ENCODE peak calls at places on chromosomes 12 and 14, in ten cellular contexts. S is breast epithelium, H is left lung, L is right atrium auricular region, B is tibial artery, T is right cardiac atrium, M is psoas muscle, E is cardiac fibroblast, J is stomach, U is thoracic aorta. Z is an unnamed sample.

GRCh38 chr12:26701604-26702215 is 131.3 kb downstream of the ITPR2 start:
- DNase-seq in L (no peak), J (no peak), T (no peak), M (no peak), B (no peak), U (no peak), E (peak), H (no peak), S (no peak), Z (no peak)

GRCh38 chr14:105375635-105376057 is 22.7 kb upstream of the TEX22 start:
- DNase-seq in L (no peak), S (no peak), E (peak), J (no peak), T (no peak), U (no peak), B (no peak), H (no peak), M (no peak), Z (no peak)

GRCh38 chr14:56247495-56248087 is 129.4 kb downstream of the PELI2 start:
- DNase-seq in E (peak), U (no peak), S (no peak), H (no peak), T (no peak), L (no peak), M (no peak), J (no peak), B (no peak), Z (no peak)

GRCh38 chr14:68403191-68403781 is 389.6 kb downstream of the ZFP36L1 start:
- DNase-seq in E (no peak), S (no peak), L (no peak), B (no peak), J (no peak), U (no peak), T (no peak), M (no peak), H (no peak), Z (no peak)

GRCh38 chr12:14638066-14638465 is 58.3 kb downstream of the GUCY2C start:
- DNase-seq in U (no peak), T (no peak), B (no peak), M (no peak), J (no peak), S (no peak), H (no peak), L (no peak), E (no peak), Z (no peak)

GRCh38 chr14:79293482-79293881 is 917.8 kb downstream of the DIO2 start:
- DNase-seq in B (no peak), J (no peak), U (no peak), T (no peak), E (no peak), M (no peak), L (no peak), H (no peak), S (no peak), Z (no peak)

GRCh38 chr14:101412741-101413140 is 148.6 kb upstream of the DIO3 start:
- DNase-seq in B (no peak), S (no peak), E (no peak), J (no peak), T (no peak), U (no peak), M (no peak), L (no peak), H (no peak), Z (no peak)

GRCh38 chr14:23566112-23566781 is 1.3 kb downstream of the AP1G2 start:
- DNase-seq in L (no peak), H (no peak), T (peak), B (no peak), E (no peak), J (no peak), S (no peak), M (no peak), U (no peak), Z (no peak)

GRCh38 chr12:131825146-131825892 is 2.9 kb upstream of the MMP17 start:
- DNase-seq in L (no peak), E (no peak), J (no peak), T (no peak), S (no peak), H (no peak), M (no peak), U (no peak), B (no peak), Z (no peak)

GRCh38 chr14:51041853-51042252 is 53.1 kb downstream of the TRIM9 start:
- DNase-seq in H (no peak), T (no peak), B (no peak), E (no peak), J (no peak), S (no peak), L (no peak), M (no peak), U (no peak), Z (no peak)

GRCh38 chr14:61860294-61860918 is 98.2 kb downstream of the SNAPC1 start:
- DNase-seq in E (peak), H (peak), T (no peak), S (no peak), L (no peak), M (no peak), J (peak), B (no peak), U (no peak), Z (no peak)

GRCh38 chr14:102819176-102819628 is 42.0 kb downstream of the TRAF3 start:
- DNase-seq in J (peak), H (no peak), M (no peak), T (no peak), S (no peak), L (no peak), B (no peak), E (no peak), U (no peak), Z (no peak)

GRCh38 chr14:90756755-90757345 is 59.4 kb downstream of the TTC7B start:
- DNase-seq in T (no peak), H (no peak), L (peak), M (peak), S (no peak), J (peak), E (no peak), B (no peak), U (no peak), Z (no peak)

GRCh38 chr12:78802593-78802992 is 62.0 kb upstream of the SYT1 start:
- DNase-seq in U (no peak), B (no peak), L (no peak), M (no peak), S (no peak), J (no peak), H (no peak), E (peak), T (no peak), Z (peak)

GRCh38 chr14:92176476-92176875 is 54.7 kb downstream of the CPSF2 start:
- DNase-seq in M (no peak), S (no peak), J (no peak), L (no peak), B (no peak), U (no peak), H (no peak), E (no peak), T (no peak), Z (no peak)

GRCh38 chr14:94011795-94012194 is 14.3 kb upstream of the OTUB2 start:
- DNase-seq in B (no peak), L (no peak), S (no peak), T (no peak), J (no peak), H (no peak), U (no peak), M (no peak), E (peak), Z (no peak)

GRCh38 chr14:89417469-89418225 is 614 bp upstream of the FOXN3 start:
- DNase-seq in E (peak), J (peak), T (peak), S (peak), L (peak), B (peak), U (no peak), M (peak), H (peak), Z (no peak)

GRCh38 chr14:22715186-22715812 is 51.2 kb upstream of the OXA1L start:
- DNase-seq in L (no peak), J (no peak), H (no peak), B (no peak), U (no peak), T (no peak), S (no peak), E (no peak), M (no peak), Z (no peak)

GRCh38 chr12:26711569-26711968 is 121.4 kb downstream of the ITPR2 start:
- DNase-seq in J (no peak), E (peak), L (no peak), M (no peak), B (no peak), T (no peak), S (no peak), H (no peak), U (no peak), Z (no peak)

DNA sequence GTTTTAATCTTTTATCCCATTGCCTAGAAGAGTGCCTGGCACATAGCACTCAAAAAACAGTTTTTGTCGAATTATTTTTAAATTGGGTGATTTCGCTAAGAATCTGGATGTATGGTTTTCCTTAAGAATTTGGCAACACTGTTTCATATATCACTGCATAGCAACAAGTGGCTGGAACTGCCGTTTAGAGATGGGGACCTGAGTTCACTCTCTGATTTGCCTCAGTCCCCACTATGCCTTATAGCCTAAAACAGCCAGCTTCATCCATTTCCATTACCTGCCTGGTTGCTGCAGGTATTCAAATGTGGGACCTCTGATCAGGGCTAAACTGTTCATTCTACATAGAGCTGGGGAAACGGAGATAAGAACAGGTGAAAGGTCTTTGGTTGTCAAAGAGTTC is 1.8 kb downstream of the HEBP1 start:
- DNase-seq in S (no peak), B (no peak), H (no peak), U (no peak), J (no peak), T (no peak), E (no peak), M (no peak), L (no peak), Z (no peak)
- H3K4me3 ChIP-seq in S (no peak), B (no peak), H (no peak), U (peak), J (no peak), T (no peak), E (peak), M (no peak), L (peak), Z (no peak)

GRCh38 chr14:71235865-71236264 is 328.6 kb downstream of the PCNX1 start:
- DNase-seq in M (no peak), T (peak), S (no peak), E (no peak), H (no peak), B (peak), J (no peak), L (peak), U (peak), Z (no peak)

GRCh38 chr14:71230897-71231296 is 323.6 kb downstream of the PCNX1 start:
- DNase-seq in M (no peak), J (no peak), S (no peak), H (no peak), T (no peak), L (no peak), U (no peak), E (no peak), B (no peak), Z (no peak)

GRCh38 chr14:71229875-71230274 is 322.6 kb downstream of the PCNX1 start:
- DNase-seq in S (no peak), T (no peak), E (no peak), H (no peak), B (no peak), U (no peak), L (no peak), M (no peak), J (no peak), Z (no peak)

GRCh38 chr14:71231521-71232393 is 324.5 kb downstream of the PCNX1 start:
- DNase-seq in T (no peak), E (no peak), S (no peak), H (no peak), J (no peak), B (no peak), M (no peak), U (no peak), L (no peak), Z (no peak)

GRCh38 chr14:71232506-71232905 is 325.2 kb downstream of the PCNX1 start:
- DNase-seq in L (no peak), H (no peak), S (no peak), E (no peak), U (no peak), M (no peak), T (no peak), B (no peak), J (no peak), Z (no peak)
- H3K4me3 ChIP-seq in L (no peak), H (no peak), S (no peak), E (no peak), U (no peak), M (no peak), T (no peak), B (no peak), J (no peak), Z (no peak)

GRCh38 chr12:70829070-70829469 is 91.5 kb downstream of the PTPRR start:
- DNase-seq in U (no peak), S (no peak), E (no peak), L (no peak), H (no peak), B (no peak), T (no peak), M (no peak), J (no peak), Z (no peak)

GRCh38 chr12:70831538-70831937 is 89.0 kb downstream of the PTPRR start:
- DNase-seq in T (no peak), L (no peak), S (no peak), M (no peak), U (no peak), E (peak), B (no peak), H (no peak), J (no peak), Z (no peak)

GRCh38 chr12:70826156-70826555 is 94.4 kb downstream of the PTPRR start:
- DNase-seq in B (no peak), T (no peak), H (no peak), L (no peak), E (no peak), J (no peak), U (no peak), M (no peak), S (no peak), Z (no peak)

GRCh38 chr12:70830221-70831061 is 90.1 kb downstream of the PTPRR start:
- DNase-seq in B (no peak), S (no peak), M (no peak), J (no peak), H (no peak), T (no peak), E (no peak), L (no peak), U (no peak), Z (no peak)

GRCh38 chr12:70828391-70828790 is 92.1 kb downstream of the PTPRR start:
- DNase-seq in H (no peak), J (no peak), U (no peak), B (no peak), T (no peak), L (no peak), E (peak), M (no peak), S (no peak), Z (peak)
- H3K4me3 ChIP-seq in H (no peak), J (no peak), U (no peak), B (no peak), T (no peak), L (no peak), E (no peak), M (no peak), S (no peak), Z (no peak)

GRCh38 chr12:53756300-53757094 is 4.7 kb upstream of the CISTR start:
- DNase-seq in S (no peak), T (no peak), M (no peak), H (no peak), U (no peak), B (no peak), J (no peak), E (no peak), L (no peak), Z (no peak)
- H3K4me3 ChIP-seq in S (no peak), T (no peak), M (peak), H (no peak), U (no peak), B (no peak), J (peak), E (no peak), L (peak), Z (no peak)

DNA sequence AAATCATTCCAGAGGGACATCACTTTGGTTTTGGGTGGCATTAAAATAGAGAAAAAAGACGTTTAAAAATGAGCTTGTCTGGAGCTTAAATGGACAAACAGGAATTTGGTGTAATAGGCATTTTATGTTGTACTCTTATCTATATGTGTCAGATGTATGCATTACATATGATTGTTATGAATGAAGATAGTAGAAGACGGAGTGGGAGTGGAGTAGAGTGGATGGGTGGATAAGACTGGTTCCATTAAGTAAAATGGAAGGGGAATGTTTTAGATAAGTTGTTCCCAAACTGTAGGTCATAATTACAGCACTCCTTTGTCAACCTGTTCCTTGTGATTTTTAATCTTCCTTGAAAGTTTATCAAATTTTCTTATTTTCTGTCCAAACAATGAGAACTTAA is 1.9 kb downstream of the CCDC91 start:
- DNase-seq in J (no peak), H (no peak), E (no peak), T (no peak), M (no peak), B (no peak), S (no peak), L (no peak), U (no peak), Z (no peak)
- H3K4me3 ChIP-seq in J (no peak), H (no peak), E (no peak), T (no peak), M (no peak), B (no peak), S (no peak), L (no peak), U (no peak), Z (no peak)

GRCh38 chr12:20572451-20572850 is 122.7 kb upstream of the SLCO1C1 start:
- DNase-seq in H (no peak), U (no peak), E (no peak), J (no peak), M (no peak), T (no peak), B (no peak), L (no peak), S (no peak), Z (no peak)

GRCh38 chr12:20577054-20577453 is 118.1 kb upstream of the SLCO1C1 start:
- DNase-seq in L (no peak), U (no peak), J (no peak), B (no peak), S (no peak), M (no peak), H (no peak), T (no peak), E (no peak), Z (no peak)

GRCh38 chr12:20578142-20578541 is 117.0 kb upstream of the SLCO1C1 start:
- DNase-seq in B (no peak), E (no peak), S (no peak), M (no peak), T (no peak), U (no peak), L (no peak), H (no peak), J (no peak), Z (no peak)

GRCh38 chr12:20576528-20576927 is 118.6 kb upstream of the SLCO1C1 start:
- DNase-seq in M (no peak), L (no peak), H (no peak), E (no peak), T (no peak), B (no peak), U (no peak), S (no peak), J (no peak), Z (no peak)
- H3K4me3 ChIP-seq in M (no peak), L (no peak), H (no peak), E (no peak), T (no peak), B (no peak), U (no peak), S (no peak), J (no peak), Z (no peak)

DNA sequence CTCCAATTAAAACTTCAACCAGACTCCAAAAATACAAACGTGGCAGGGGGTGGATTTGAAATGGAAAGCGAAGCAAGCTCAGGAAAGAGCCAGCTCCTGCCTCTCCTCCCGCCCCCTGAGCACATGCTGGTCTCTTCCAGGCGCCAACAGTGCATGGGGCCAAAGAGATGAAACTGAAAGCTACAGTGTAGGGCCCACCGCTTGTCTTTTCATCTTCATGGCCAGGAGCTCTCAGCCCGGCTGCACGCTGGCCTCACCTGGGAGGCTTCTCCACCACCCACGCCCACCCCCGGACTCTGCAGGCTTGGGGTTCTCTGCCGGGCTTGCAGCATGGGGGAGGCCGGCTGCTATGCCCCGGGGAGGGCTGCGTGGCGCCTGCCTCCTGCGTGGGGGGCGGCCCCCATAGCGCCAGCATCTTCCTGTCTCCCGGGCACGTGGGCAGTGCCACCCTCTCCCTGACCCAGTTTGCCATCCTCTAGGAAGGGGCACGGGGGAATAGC is 2.0 kb downstream of the RIMBP2 start:
- DNase-seq in U (no peak), S (no peak), J (peak), T (no peak), L (no peak), B (no peak), M (no peak), E (no peak), H (no peak), Z (no peak)
- H3K4me3 ChIP-seq in U (peak), S (peak), J (peak), T (peak), L (peak), B (peak), M (peak), E (peak), H (no peak), Z (no peak)

GRCh38 chr14:76715927-76716200 is 45.4 kb upstream of the VASH1 start:
- DNase-seq in L (no peak), M (no peak), T (no peak), S (no peak), H (no peak), B (no peak), E (no peak), U (no peak), J (no peak), Z (no peak)

GRCh38 chr14:76718306-76719075 is 42.8 kb upstream of the VASH1 start:
- DNase-seq in J (no peak), S (no peak), T (peak), L (no peak), H (no peak), M (no peak), B (no peak), E (no peak), U (no peak), Z (no peak)

GRCh38 chr14:76716285-76716684 is 45.0 kb upstream of the VASH1 start:
- DNase-seq in J (no peak), U (no peak), B (no peak), E (no peak), S (no peak), H (no peak), M (no peak), T (no peak), L (no peak), Z (no peak)

GRCh38 chr14:76717508-76717907 is 43.8 kb upstream of the VASH1 start:
- DNase-seq in J (no peak), L (no peak), B (no peak), T (no peak), S (no peak), H (no peak), U (no peak), E (no peak), M (no peak), Z (no peak)

GRCh38 chr14:76715102-76715926 is 46.0 kb upstream of the VASH1 start:
- DNase-seq in B (no peak), J (no peak), H (no peak), T (no peak), U (no peak), L (no peak), S (no peak), M (no peak), E (peak), Z (peak)
- H3K4me3 ChIP-seq in B (no peak), J (no peak), H (no peak), T (no peak), U (no peak), L (no peak), S (no peak), M (no peak), E (no peak), Z (no peak)

DNA sequence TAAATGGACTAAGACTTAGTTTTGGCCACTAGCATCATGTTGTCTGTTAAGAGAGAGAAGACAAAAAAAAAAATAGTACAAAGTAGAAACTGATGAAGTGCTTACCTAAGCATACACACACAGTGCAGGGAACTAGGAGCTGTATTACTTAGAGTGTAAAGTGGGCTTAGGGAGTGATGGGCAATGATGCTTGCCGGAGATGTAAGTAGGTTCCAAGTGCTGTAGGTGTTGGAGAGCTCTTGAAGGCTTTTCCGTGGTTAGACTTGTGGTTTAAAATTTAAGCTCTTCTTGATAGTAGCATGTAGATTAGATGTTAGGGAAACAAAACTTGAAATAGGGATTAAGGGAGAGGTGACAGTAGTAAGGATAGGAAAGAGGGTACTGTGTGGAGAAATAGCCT is 34.7 kb downstream of the MIA2 start:
- DNase-seq in J (no peak), S (no peak), L (no peak), B (no peak), M (no peak), T (no peak), U (no peak), H (no peak), E (peak), Z (no peak)
- H3K4me3 ChIP-seq in J (peak), S (peak), L (peak), B (peak), M (peak), T (peak), U (peak), H (peak), E (peak), Z (peak)